ENCODE peak calls at places on chromosomes 12 and 14, in nine cellular contexts. P is tibial nerve, T is K562, N is sigmoid colon, R is HCT116, U is A549, Q is transverse colon, H is H1, X is ovary. D is an unnamed sample.

GRCh38 chr14:52596320-52596719 is 43.7 kb downstream of the GPR137C start:
- DNase-seq in R (no peak), X (no peak), U (no peak), Q (no peak), H (peak), T (no peak), P (no peak), N (no peak), D (no peak)

GRCh38 chr14:66496188-66496807 is 10.1 kb downstream of the CCDC196 start:
- DNase-seq in R (no peak), N (no peak), H (no peak), Q (no peak), U (no peak), T (no peak), P (no peak), X (no peak), D (no peak)

GRCh38 chr12:131135786-131136538 is 182.3 kb downstream of the ADGRD1 start:
- DNase-seq in H (no peak), U (no peak), X (no peak), P (no peak), T (no peak), N (peak), R (no peak), Q (no peak), D (no peak)

GRCh38 chr12:47789141-47789540 is 16.1 kb downstream of the SLC48A1 start:
- DNase-seq in X (no peak), U (no peak), T (no peak), N (no peak), P (no peak), R (no peak), Q (no peak), H (no peak), D (no peak)

GRCh38 chr12:6939187-6939540 is 4.5 kb upstream of the RNU7-1 start:
- DNase-seq in U (no peak), X (no peak), P (no peak), H (no peak), N (no peak), R (no peak), T (no peak), Q (no peak), D (no peak)

GRCh38 chr14:84237881-84238280 is 1292.1 kb upstream of the FLRT2 start:
- DNase-seq in P (no peak), T (no peak), R (no peak), U (no peak), X (no peak), N (no peak), H (no peak), Q (no peak), D (no peak)

GRCh38 chr14:80955434-80955939 is at the start of gene TSHR:
- DNase-seq in R (no peak), T (no peak), P (peak), H (no peak), X (no peak), N (no peak), U (peak), Q (no peak), D (no peak)

GRCh38 chr14:20553024-20553423 is 7.8 kb downstream of the RNASE9 start:
- DNase-seq in Q (no peak), T (no peak), N (no peak), P (no peak), R (no peak), H (no peak), U (no peak), X (no peak), D (no peak)

GRCh38 chr14:77961853-77962580 is 162.1 kb downstream of the ADCK1 start:
- DNase-seq in R (no peak), Q (no peak), N (no peak), X (no peak), P (no peak), T (peak), H (no peak), U (no peak), D (no peak)

GRCh38 chr14:71403673-71404072 is 496.4 kb downstream of the PCNX1 start:
- DNase-seq in N (no peak), X (no peak), Q (peak), T (no peak), P (no peak), R (peak), H (no peak), U (no peak), D (no peak)

GRCh38 chr12:78530065-78530765 is 334.4 kb upstream of the SYT1 start:
- DNase-seq in X (no peak), U (no peak), R (no peak), Q (no peak), N (no peak), P (no peak), T (no peak), H (no peak), D (no peak)

GRCh38 chr14:90454041-90455000 is 57.5 kb downstream of the CALM1 start:
- DNase-seq in R (peak), Q (peak), X (peak), T (peak), U (peak), P (peak), H (peak), N (peak), D (peak)

GRCh38 chr12:120183211-120183631 is 11.3 kb downstream of the GCN1 start:
- DNase-seq in T (no peak), P (no peak), H (no peak), R (no peak), X (no peak), U (no peak), Q (no peak), N (no peak), D (no peak)

GRCh38 chr12:6825398-6826124 is 2.6 kb upstream of the P3H3 start:
- DNase-seq in X (peak), U (peak), T (peak), H (peak), N (peak), P (peak), R (peak), Q (peak), D (peak)

GRCh38 chr14:88551094-88551870 is 3.5 kb downstream of the PTPN21 start:
- DNase-seq in H (no peak), R (peak), U (peak), Q (peak), P (peak), N (peak), T (peak), X (peak), D (no peak)

GRCh38 chr12:94575024-94575423 is 75.3 kb downstream of the TMCC3 start:
- DNase-seq in N (no peak), R (no peak), P (no peak), Q (no peak), X (no peak), H (no peak), T (no peak), U (no peak), D (no peak)

GRCh38 chr12:82359115-82359478 is 768 bp downstream of the METTL25 start:
- DNase-seq in H (no peak), T (no peak), N (no peak), P (no peak), Q (no peak), R (no peak), X (peak), U (no peak), D (no peak)

GRCh38 chr12:65602579-65603295 is 221.5 kb upstream of the HMGA2 start:
- DNase-seq in R (peak), H (peak), U (peak), T (peak), X (peak), P (peak), N (peak), Q (peak), D (peak)

GRCh38 chr14:94158239-94158888 is 15.8 kb upstream of the PPP4R4 start:
- DNase-seq in Q (no peak), X (no peak), P (no peak), N (no peak), T (no peak), R (no peak), U (no peak), H (no peak), D (no peak)

GRCh38 chr12:53795927-53796326 is 44.1 kb upstream of the CISTR start:
- DNase-seq in N (no peak), T (no peak), H (no peak), Q (no peak), U (no peak), R (no peak), P (no peak), X (no peak), D (no peak)

GRCh38 chr14:65258391-65258790 is 154.1 kb upstream of the FUT8 start:
- DNase-seq in T (no peak), Q (no peak), N (no peak), H (no peak), X (no peak), U (peak), P (no peak), R (peak), D (no peak)

GRCh38 chr12:52795694-52796428 is at the start of gene KRT3:
- DNase-seq in U (no peak), P (no peak), T (no peak), Q (no peak), H (no peak), X (no peak), R (no peak), N (no peak), D (no peak)

GRCh38 chr12:54357802-54358619 is 6.3 kb downstream of the GPR84 start:
- DNase-seq in N (no peak), T (peak), P (no peak), U (no peak), Q (peak), H (no peak), X (no peak), R (no peak), D (no peak)

GRCh38 chr12:102629262-102629888 is 149.0 kb upstream of the IGF1 start:
- DNase-seq in H (no peak), N (no peak), U (no peak), X (no peak), P (no peak), Q (no peak), R (no peak), T (no peak), D (no peak)

GRCh38 chr12:109615556-109616229 is 42.1 kb downstream of the MVK start:
- DNase-seq in N (no peak), X (no peak), T (no peak), U (no peak), R (no peak), Q (no peak), H (no peak), P (no peak), D (no peak)

GRCh38 chr14:61561657-61562276 is 133.5 kb upstream of the HIF1A start:
- DNase-seq in T (peak), H (no peak), N (peak), U (peak), P (peak), X (peak), Q (peak), R (peak), D (no peak)

GRCh38 chr12:3680919-3681594 is 71.9 kb downstream of the CRACR2A start:
- DNase-seq in U (no peak), P (peak), R (no peak), N (no peak), T (no peak), X (peak), H (no peak), Q (peak), D (no peak)

GRCh38 chr12:80936642-80937390 is 918 bp downstream of the LIN7A start:
- DNase-seq in R (peak), T (no peak), H (peak), P (no peak), X (peak), U (peak), Q (peak), N (peak), D (peak)
- TF ChIP-seq POLR2A in R (no peak), T (no peak), H (no peak), P (no peak), X (no peak), U (no peak), Q (no peak), N (no peak), D (no peak)

GRCh38 chr12:26276709-26277108 is 81.3 kb downstream of the SSPN start:
- DNase-seq in Q (no peak), X (no peak), U (no peak), T (no peak), N (no peak), P (no peak), R (no peak), H (no peak), D (no peak)

GRCh38 chr12:26271889-26272492 is 76.6 kb downstream of the SSPN start:
- DNase-seq in Q (peak), U (no peak), T (no peak), H (no peak), P (peak), R (no peak), X (peak), N (peak), D (peak)

GRCh38 chr12:26273811-26274210 is 78.4 kb downstream of the SSPN start:
- DNase-seq in N (no peak), H (no peak), R (no peak), X (no peak), U (no peak), Q (no peak), T (peak), P (no peak), D (no peak)

GRCh38 chr12:26275313-26276257 is 80.2 kb downstream of the SSPN start:
- DNase-seq in R (no peak), N (no peak), X (no peak), P (no peak), U (no peak), T (no peak), H (no peak), Q (no peak), D (no peak)

DNA sequence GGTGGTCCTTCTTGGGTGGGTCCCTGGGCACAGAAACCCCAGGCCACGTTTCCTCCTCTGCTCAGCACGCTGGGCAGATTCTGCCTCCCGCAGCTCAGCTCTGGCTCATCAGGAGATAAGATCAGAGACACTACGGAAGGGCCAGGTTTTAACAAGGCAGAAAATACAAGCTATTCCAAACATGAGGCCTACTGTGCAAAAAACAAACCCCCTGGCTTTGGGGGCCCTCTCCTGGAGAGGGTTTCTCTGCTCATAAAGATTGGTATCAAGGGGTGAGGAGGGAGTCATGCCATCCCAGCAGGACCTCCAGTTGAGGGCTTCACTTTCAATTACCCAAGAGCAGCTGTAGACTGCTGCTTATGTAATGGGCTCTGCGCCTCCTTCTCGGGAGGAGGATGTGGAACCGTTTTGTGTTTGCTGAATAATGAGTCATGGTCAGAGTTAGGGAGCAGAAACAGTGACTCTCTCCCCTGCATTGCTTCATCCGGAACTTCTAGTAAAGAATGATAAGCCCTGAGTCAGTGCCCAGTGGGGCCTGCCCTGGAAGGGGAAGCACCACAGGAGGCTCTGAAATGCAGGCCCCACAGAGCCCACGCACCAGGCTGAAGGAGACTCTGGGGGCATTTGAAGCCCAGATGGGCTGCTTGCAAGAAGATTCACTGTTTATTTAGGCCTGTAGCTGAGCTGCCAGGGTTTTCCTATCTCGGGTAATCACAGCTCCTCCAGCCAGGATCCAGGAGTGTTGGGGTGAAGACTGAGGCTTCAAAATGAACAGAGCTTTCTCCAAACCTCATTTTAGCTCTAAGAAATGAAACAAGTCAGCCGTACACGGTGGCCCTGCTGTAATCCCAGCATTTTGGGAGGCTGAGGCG is 79.3 kb downstream of the SSPN start:
- DNase-seq in Q (peak), N (peak), R (peak), X (peak), P (peak), U (peak), H (peak), T (peak), D (peak)
- TF ChIP-seq POLR2A in Q (no peak), N (no peak), R (no peak), X (peak), P (no peak), U (no peak), H (no peak), T (peak), D (peak)

GRCh38 chr12:71125515-71125914 is 32.3 kb downstream of the TSPAN8 start:
- DNase-seq in H (no peak), R (no peak), N (no peak), T (no peak), X (no peak), U (no peak), Q (no peak), P (no peak), D (no peak)
- TF ChIP-seq POLR2A in H (no peak), R (no peak), N (no peak), T (no peak), X (no peak), U (no peak), Q (no peak), P (no peak), D (no peak)

DNA sequence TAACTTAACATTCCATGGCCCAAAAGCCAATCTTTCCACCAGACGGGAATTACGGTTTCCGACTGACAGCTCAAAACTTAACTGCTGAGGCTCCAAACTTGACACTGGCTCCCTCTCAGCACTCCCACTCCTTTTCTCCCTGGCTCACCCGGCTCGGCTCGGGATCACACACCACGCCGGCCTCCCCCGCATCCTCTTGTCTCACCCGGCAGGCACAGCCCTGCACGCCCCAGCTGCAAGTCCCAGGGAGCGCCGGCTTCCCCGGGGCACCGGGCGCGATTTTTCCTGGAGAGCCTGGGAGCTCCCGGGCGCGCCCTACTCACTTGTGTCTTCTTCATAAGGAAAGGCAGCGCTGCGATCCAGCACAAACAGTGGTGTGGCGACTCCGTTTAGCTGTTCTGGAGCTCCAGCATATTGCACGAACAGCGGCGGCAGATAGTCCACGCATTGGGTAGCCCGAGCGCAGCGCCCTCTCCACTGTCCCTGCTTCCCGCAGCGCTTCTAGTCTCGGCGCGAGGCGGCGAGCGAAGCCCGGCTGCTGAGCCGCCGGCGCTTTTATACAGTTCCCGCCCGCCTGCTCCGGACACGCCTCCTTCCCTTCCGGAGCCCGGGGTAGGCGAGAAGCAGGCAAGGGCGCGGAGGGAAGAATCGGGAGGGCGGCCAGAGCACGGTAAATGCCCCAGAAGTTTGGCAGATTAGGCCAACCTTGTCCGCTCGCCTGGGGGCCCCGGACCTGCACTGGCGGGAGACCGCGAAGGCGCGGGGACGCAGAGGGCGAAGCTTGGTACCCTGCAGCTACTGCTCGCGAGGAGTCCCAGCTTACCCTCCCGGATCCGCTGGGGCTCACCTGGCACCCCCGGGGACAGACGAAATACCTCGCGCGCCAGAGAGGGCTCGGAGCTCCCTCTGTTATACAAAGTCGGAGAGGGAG is at the start of gene KITLG:
- DNase-seq in N (peak), P (peak), H (peak), Q (peak), T (no peak), R (peak), U (peak), X (peak), D (peak)
- TF ChIP-seq POLR2A in N (peak), P (peak), H (peak), Q (peak), T (no peak), R (peak), U (peak), X (peak), D (peak)

GRCh38 chr12:25256005-25256404 is 5.3 kb upstream of the KRAS start:
- DNase-seq in N (no peak), U (no peak), T (no peak), X (no peak), P (no peak), R (no peak), H (no peak), Q (no peak), D (no peak)
- TF ChIP-seq POLR2A in N (no peak), U (no peak), T (no peak), X (no peak), P (no peak), R (no peak), H (no peak), Q (no peak), D (no peak)

DNA sequence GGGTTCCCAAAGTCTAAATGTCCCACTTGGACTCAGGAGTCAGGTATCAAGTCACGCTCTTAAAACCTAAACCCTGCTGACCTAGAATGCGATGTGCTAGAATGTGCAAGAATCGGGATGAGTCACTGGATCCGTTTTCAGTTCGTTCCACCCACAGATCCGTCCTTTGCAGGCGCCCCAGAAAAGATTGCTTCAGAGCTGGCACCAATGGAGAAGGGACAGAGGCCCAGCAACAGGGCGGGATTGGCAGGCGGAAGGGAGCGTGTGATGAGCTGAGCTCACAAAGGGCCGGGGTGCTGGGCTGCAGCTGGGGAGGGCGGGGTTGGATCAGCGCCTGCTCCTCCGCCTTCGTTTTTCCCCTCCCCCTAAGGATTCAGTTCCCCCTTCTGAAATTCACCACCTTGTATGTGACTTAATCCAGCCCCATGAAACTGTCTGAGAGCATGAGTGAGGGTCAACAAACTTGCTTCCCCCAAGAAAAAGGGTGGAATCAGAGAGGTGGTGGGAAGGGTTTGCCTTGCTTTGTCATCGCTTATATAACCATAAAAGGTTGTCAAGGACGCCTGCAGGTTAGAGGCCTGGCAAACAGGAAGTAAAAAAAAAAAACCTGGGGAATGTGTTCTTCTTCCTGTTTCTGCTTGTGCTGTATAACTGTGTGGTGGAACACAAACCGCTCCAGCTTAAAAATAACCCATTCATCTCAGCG is 2.8 kb upstream of the UBC start:
- DNase-seq in U (peak), P (peak), R (peak), Q (peak), X (peak), N (peak), T (peak), H (peak), D (no peak)
- TF ChIP-seq POLR2A in U (no peak), P (peak), R (peak), Q (peak), X (peak), N (peak), T (peak), H (peak), D (peak)

GRCh38 chr12:105107176-105107496 is 395 bp upstream of the WASHC4 start:
- DNase-seq in P (peak), T (peak), U (no peak), R (peak), Q (no peak), H (no peak), N (peak), X (no peak), D (no peak)

GRCh38 chr12:105106621-105107020 is 910 bp upstream of the WASHC4 start:
- DNase-seq in Q (no peak), H (no peak), U (no peak), N (no peak), T (no peak), X (no peak), R (no peak), P (no peak), D (no peak)

GRCh38 chr12:105110851-105111250 is 3.3 kb downstream of the WASHC4 start:
- DNase-seq in T (no peak), H (no peak), U (no peak), N (no peak), R (no peak), X (no peak), P (no peak), Q (no peak), D (no peak)

GRCh38 chr12:105107497-105108371 is at the start of gene WASHC4:
- DNase-seq in N (peak), Q (peak), U (peak), X (peak), R (peak), H (peak), P (peak), T (peak), D (peak)

GRCh38 chr12:105109465-105110212 is 2.1 kb downstream of the WASHC4 start:
- DNase-seq in Q (no peak), U (no peak), R (no peak), P (peak), T (no peak), X (no peak), N (no peak), H (no peak), D (no peak)
- TF ChIP-seq POLR2A in Q (no peak), U (no peak), R (no peak), P (no peak), T (no peak), X (no peak), N (no peak), H (no peak), D (no peak)